ENCODE peak calls at places on chromosome 13, in six cellular contexts. Z is upper lobe of left lung, D is GM12878, G is HCT116, V is HepG2, L is K562. E is an unnamed sample.

GRCh38 chr13:44098559-44098958 is 218.9 kb downstream of the LACC1 start:
- ATAC-seq in V (no peak), Z (no peak), L (no peak), D (no peak), G (no peak), E (no peak)

GRCh38 chr13:35714588-35714987 is 238.1 kb upstream of the MAB21L1 start:
- ATAC-seq in L (no peak), Z (no peak), V (peak), G (no peak), D (no peak), E (no peak)

GRCh38 chr13:20198781-20199180 is 6.0 kb upstream of the GJB2 start:
- ATAC-seq in L (no peak), G (no peak), D (no peak), V (peak), Z (no peak), E (no peak)

GRCh38 chr13:52949744-52950143 is 78.9 kb upstream of the OLFM4 start:
- ATAC-seq in D (no peak), V (no peak), G (no peak), L (no peak), Z (peak), E (peak)

GRCh38 chr13:114244637-114245036 is 9.9 kb downstream of the CDC16 start:
- ATAC-seq in Z (no peak), G (peak), D (no peak), V (no peak), L (peak), E (no peak)

GRCh38 chr13:75603038-75603437 is 33.1 kb upstream of the LMO7 start:
- ATAC-seq in Z (no peak), V (no peak), G (no peak), L (no peak), D (no peak), E (no peak)

GRCh38 chr13:50424993-50425392 is 409.7 kb downstream of the KCNRG start:
- ATAC-seq in L (no peak), D (no peak), G (no peak), Z (no peak), V (no peak), E (no peak)

GRCh38 chr13:75372517-75372916 is 109.5 kb downstream of the TBC1D4 start:
- ATAC-seq in D (peak), G (peak), V (peak), L (peak), Z (peak), E (peak)

GRCh38 chr13:50378513-50378970 is 363.3 kb downstream of the KCNRG start:
- ATAC-seq in V (no peak), G (no peak), Z (no peak), L (no peak), D (no peak), E (no peak)

GRCh38 chr13:83877901-83878300 is 4.4 kb downstream of the SLITRK1 start:
- ATAC-seq in L (no peak), G (no peak), D (no peak), V (no peak), Z (no peak), E (no peak)

GRCh38 chr13:97142452-97142851 is 79.7 kb upstream of the MBNL2 start:
- ATAC-seq in Z (peak), V (peak), G (peak), L (peak), D (peak), E (peak)
- TF ChIP-seq POLR2A in Z (no peak), V (peak), G (peak), L (no peak), D (no peak), E (no peak)

GRCh38 chr13:110546933-110547332 is 14.6 kb downstream of the RAB20 start:
- ATAC-seq in L (no peak), G (peak), D (no peak), Z (peak), V (peak), E (peak)
- TF ChIP-seq POLR2AphosphoS5 in L (no peak), G (peak), D (no peak), Z (peak), V (no peak), E (no peak)

DNA sequence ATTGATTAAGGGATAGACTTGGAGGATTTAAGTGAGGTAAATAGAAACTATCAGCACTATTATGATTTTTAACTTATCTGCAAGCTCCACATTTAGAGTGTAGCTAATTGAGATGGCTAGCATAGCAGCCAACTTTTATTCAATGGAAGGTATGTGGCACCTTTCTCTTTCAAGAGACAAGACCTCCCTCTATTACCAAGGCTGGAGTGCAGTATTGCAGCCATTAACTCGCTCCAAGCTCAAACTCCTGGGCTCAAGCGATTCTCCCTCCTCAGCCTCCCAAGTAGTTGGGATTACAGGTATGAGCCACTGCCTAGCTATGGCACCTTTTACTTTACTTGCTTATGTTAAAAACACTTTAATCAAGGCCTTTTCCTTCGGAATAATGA is 8.2 kb downstream of the TPT1 start:
- ATAC-seq in V (peak), Z (no peak), L (peak), G (peak), D (no peak), E (no peak)
- TF ChIP-seq POLR2A in V (no peak), Z (no peak), L (peak), G (no peak), D (no peak), E (no peak)

DNA sequence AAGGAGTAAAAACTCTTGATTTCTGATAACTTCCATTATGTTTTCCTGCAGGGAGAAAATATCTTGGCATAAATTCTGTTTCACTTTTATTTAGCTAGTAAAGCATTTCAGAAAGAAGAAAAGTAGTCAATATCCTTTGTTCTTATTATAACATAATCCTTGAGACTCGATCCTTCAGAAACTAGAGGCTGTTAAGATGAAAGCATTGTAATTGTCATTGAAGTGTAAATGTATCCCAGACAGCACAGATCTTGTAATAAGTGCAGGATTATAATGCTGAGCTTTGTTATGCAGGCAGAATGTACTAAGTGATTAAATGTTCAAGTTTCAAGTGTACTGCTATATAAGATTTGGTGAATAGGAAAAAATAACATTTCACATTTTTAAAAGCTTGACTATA is 225.2 kb upstream of the ATXN8OS start:
- ATAC-seq in V (no peak), G (no peak), L (no peak), D (no peak), Z (no peak), E (no peak)
- TF ChIP-seq POLR2AphosphoS5 in V (no peak), G (no peak), L (no peak), D (no peak), Z (no peak), E (no peak)

GRCh38 chr13:28429685-28430290 is 65.1 kb downstream of the FLT1 start:
- ATAC-seq in L (no peak), D (peak), V (no peak), G (no peak), Z (no peak), E (no peak)
- TF ChIP-seq POLR2A in L (no peak), D (no peak), V (no peak), G (no peak), Z (no peak), E (no peak)

DNA sequence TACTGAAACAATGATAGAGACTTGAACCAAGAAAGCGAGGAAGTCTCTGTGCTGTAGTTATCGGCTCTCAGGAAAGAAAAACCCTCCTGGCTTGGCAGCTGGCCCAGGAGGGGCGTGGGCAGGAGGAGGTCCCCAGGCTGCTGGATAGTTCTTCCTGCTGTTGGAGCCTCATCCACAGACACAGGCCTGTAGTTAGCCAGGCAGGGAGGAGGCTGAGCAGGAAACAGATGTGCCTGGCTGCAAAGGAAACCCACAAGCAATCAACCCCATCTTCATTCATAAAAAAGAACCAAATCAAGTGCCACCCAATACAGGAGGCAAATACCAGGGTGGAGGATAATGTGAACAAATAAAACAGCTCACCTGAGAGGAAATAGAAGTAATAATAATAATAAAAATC is 86.2 kb downstream of the IRS2 start:
- ATAC-seq in G (no peak), V (no peak), L (peak), Z (peak), D (no peak), E (peak)
- TF ChIP-seq POLR2AphosphoS5 in G (no peak), V (no peak), L (no peak), Z (no peak), D (no peak), E (no peak)

GRCh38 chr13:40798380-40798779 is 9.0 kb downstream of the SLC25A15 start:
- ATAC-seq in Z (peak), L (no peak), D (no peak), G (no peak), V (no peak), E (no peak)
- TF ChIP-seq POLR2A in Z (no peak), L (no peak), D (no peak), G (no peak), V (no peak), E (no peak)

GRCh38 chr13:24161980-24162517 is 1.5 kb downstream of the SPATA13 start:
- ATAC-seq in G (no peak), L (no peak), V (no peak), Z (no peak), D (no peak), E (no peak)
- TF ChIP-seq POLR2AphosphoS5 in G (no peak), L (no peak), V (no peak), Z (no peak), D (no peak), E (no peak)

GRCh38 chr13:110560606-110561334 is 752 bp downstream of the RAB20 start:
- ATAC-seq in G (peak), L (peak), Z (peak), V (peak), D (peak), E (peak)
- TF ChIP-seq POLR2A in G (no peak), L (no peak), Z (peak), V (no peak), D (no peak), E (no peak)

DNA sequence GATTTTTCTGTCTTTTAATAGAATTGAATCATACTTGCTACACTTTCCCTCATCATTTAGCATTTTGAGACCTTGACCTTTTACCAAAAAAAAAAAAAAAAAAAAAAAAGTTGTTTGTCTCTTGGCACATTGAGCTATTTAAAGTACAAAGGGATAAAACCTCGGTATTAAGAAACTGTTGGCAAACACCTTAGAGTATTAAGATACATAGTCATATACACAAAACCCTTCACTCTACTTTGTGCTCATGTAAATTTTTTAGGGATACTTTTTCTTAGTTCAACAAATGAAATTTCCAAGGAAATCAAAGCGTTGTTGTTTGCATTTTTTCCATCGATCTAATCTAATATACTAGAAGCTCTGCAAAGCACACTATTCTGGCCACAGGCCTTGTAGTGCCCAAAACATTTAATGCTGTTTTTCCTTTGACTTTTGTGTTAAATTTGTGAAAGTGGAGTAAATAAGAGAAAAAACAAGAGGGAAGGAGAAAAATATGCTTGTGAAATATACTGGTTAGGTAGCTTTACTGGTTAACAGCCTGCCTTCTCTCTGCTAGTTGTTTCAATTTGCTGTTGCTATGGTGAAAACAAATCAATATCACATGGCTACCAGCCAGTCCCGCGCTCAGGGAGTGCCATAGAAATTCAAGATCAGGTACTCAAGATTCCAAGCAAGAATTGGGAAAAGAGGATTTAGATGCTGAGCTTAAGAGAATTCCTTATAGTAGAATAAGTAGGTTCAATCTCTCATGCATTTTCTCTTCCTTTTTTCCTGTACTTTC is 2.6 kb downstream of the MBNL2 start:
- ATAC-seq in L (no peak), Z (peak), V (peak), D (peak), G (no peak), E (no peak)
- TF ChIP-seq POLR2AphosphoS5 in L (no peak), Z (no peak), V (no peak), D (no peak), G (no peak), E (peak)